ENCODE peak calls at places on chromosomes 2 and 18, in ten cellular contexts. F is spleen, K is adrenal gland, I is A673, G is heart left ventricle, V is transverse colon, H is neural progenitor cell, X is GM23248, R is H9, T is mucosa of descending colon. Z is an unnamed sample. For H3K9me3, the result is how much of the 10 kb centered on the place peaks cover.

GRCh38 chr2:26576565-26577441 is 64.4 kb downstream of the CIB4 start:
- DNase-seq in F (peak), K (no peak), I (no peak), G (no peak), V (no peak), H (no peak), X (no peak), R (no peak), T (peak), Z (no peak)

GRCh38 chr2:237863659-237864029 is 4.2 kb downstream of the RAMP1 start:
- DNase-seq in F (peak), K (no peak), I (no peak), G (no peak), V (no peak), H (no peak), X (no peak), R (no peak), T (no peak), Z (no peak)

GRCh38 chr2:112481528-112482228 is at the start of gene TTL:
- DNase-seq in F (peak), K (peak), I (peak), G (peak), V (peak), H (peak), X (peak), R (peak), T (peak), Z (peak)

GRCh38 chr18:9147440-9148238 is 11.1 kb downstream of the ANKRD12 start:
- DNase-seq in F (no peak), K (peak), I (peak), G (no peak), V (peak), H (peak), X (peak), R (peak), T (no peak), Z (no peak)

GRCh38 chr2:127423476-127423840 is 5.2 kb downstream of the PROC start:
- DNase-seq in F (no peak), K (no peak), I (no peak), G (no peak), V (peak), H (no peak), X (no peak), R (no peak), T (peak), Z (no peak)

GRCh38 chr2:172113617-172114016 is 10.9 kb upstream of the DLX2 start:
- DNase-seq in F (no peak), K (no peak), I (peak), G (no peak), V (no peak), H (peak), X (peak), R (no peak), T (no peak), Z (no peak)

GRCh38 chr2:16302969-16303592 is 362.6 kb downstream of the CYRIA start:
- DNase-seq in F (no peak), K (no peak), I (no peak), G (no peak), V (no peak), H (no peak), X (no peak), R (no peak), T (no peak), Z (no peak)

GRCh38 chr2:152473151-152473857 is 138.3 kb downstream of the FMNL2 start:
- DNase-seq in F (no peak), K (no peak), I (no peak), G (no peak), V (no peak), H (no peak), X (no peak), R (no peak), T (no peak), Z (no peak)

GRCh38 chr2:42979416-42979869 is 187.1 kb upstream of the HAAO start:
- DNase-seq in F (peak), K (no peak), I (no peak), G (no peak), V (peak), H (no peak), X (no peak), R (no peak), T (peak), Z (no peak)

GRCh38 chr2:25829828-25830227 is 48.5 kb downstream of the ASXL2 start:
- DNase-seq in F (no peak), K (no peak), I (no peak), G (no peak), V (no peak), H (no peak), X (no peak), R (no peak), T (no peak), Z (no peak)

GRCh38 chr18:3294435-3295080 is 32.6 kb downstream of the MYL12B start:
- DNase-seq in F (no peak), K (no peak), I (no peak), G (no peak), V (no peak), H (no peak), X (peak), R (peak), T (no peak), Z (no peak)

GRCh38 chr2:69200107-69200520 is 186.9 kb downstream of the GFPT1 start:
- DNase-seq in F (no peak), K (no peak), I (no peak), G (no peak), V (peak), H (no peak), X (peak), R (no peak), T (no peak), Z (no peak)

GRCh38 chr2:158931577-158931976 is 36.9 kb upstream of the TANC1 start:
- DNase-seq in F (no peak), K (no peak), I (no peak), G (no peak), V (no peak), H (no peak), X (peak), R (no peak), T (no peak), Z (no peak)

GRCh38 chr2:204110250-204111183 is 174.0 kb downstream of the ICOS start:
- DNase-seq in F (peak), K (no peak), I (no peak), G (peak), V (peak), H (no peak), X (peak), R (no peak), T (peak), Z (peak)

GRCh38 chr2:152620218-152620617 is 97.0 kb downstream of the PRPF40A start:
- DNase-seq in F (no peak), K (no peak), I (no peak), G (no peak), V (no peak), H (no peak), X (no peak), R (no peak), T (no peak), Z (no peak)

GRCh38 chr2:80122675-80123074 is 181.9 kb downstream of the LRRTM1 start:
- DNase-seq in F (no peak), K (no peak), I (no peak), G (no peak), V (no peak), H (no peak), X (no peak), R (no peak), T (no peak), Z (no peak)

GRCh38 chr2:200905618-200906296 is 16.6 kb downstream of the NIF3L1 start:
- DNase-seq in F (peak), K (peak), I (peak), G (peak), V (peak), H (peak), X (peak), R (peak), T (peak), Z (peak)

GRCh38 chr18:25685088-25685487 is 333.1 kb upstream of the ZNF521 start:
- DNase-seq in F (no peak), K (no peak), I (no peak), G (no peak), V (no peak), H (no peak), X (no peak), R (no peak), T (no peak), Z (no peak)

GRCh38 chr2:195018462-195018861 is 638.6 kb upstream of the SLC39A10 start:
- DNase-seq in F (no peak), K (no peak), I (no peak), G (no peak), V (no peak), H (no peak), X (no peak), R (no peak), T (no peak), Z (no peak)
- H3K9me3 ChIP-seq in F (under half), K (under half), I (under half), G (under half), V (under half), H (under half), X (under half), R (under half), T (under half), Z (under half)

GRCh38 chr18:78685250-78685979 is 294.2 kb upstream of the SALL3 start:
- DNase-seq in F (no peak), K (no peak), I (no peak), G (no peak), V (no peak), H (no peak), X (no peak), R (no peak), T (no peak), Z (no peak)
- H3K9me3 ChIP-seq in F (under half), K (under half), I (under half), G (under half), V (under half), H (under half), X (under half), R (under half), T (under half), Z (under half)

GRCh38 chr2:119852214-119852613 is 92.5 kb downstream of the PTPN4 start:
- DNase-seq in F (no peak), K (no peak), I (no peak), G (no peak), V (no peak), H (peak), X (no peak), R (no peak), T (no peak), Z (no peak)
- H3K9me3 ChIP-seq in F (under half), K (under half), I (under half), G (under half), V (under half), H (under half), X (under half), R (under half), T (under half), Z (under half)

GRCh38 chr2:217497850-217498377 is 504.9 kb downstream of the TNS1 start:
- DNase-seq in F (no peak), K (no peak), I (no peak), G (no peak), V (no peak), H (no peak), X (no peak), R (no peak), T (no peak), Z (no peak)
- H3K9me3 ChIP-seq in F (under half), K (under half), I (under half), G (under half), V (under half), H (under half), X (under half), R (under half), T (under half), Z (under half)

DNA sequence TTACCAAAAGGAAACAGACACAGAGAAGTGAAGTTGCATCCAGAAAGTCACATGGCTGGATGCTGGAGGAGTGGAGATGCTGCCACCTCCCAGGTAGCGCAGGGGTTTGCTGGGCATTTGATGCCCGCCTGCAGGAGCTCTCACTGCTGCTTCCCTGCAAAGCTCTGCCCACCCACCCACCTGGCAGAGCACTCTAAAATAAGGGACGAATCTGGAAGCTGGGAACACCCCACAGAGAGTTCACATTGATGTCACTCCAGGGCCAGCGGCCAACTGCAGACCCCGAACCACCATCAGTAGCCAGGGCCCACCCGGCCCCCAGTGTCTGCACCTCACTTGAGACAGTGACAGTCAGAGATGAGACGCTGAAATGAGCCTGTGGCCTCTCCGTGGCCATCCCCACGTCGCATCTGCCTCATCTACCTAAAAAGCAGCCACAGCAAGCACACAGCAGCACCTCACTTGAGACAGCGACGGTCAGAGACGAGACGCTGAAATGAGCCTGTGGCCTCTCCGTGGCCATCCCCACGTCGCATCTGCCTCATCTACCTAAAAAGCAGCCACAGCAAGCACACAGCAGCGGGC is 27.4 kb downstream of the SNORC start:
- DNase-seq in F (no peak), K (no peak), I (no peak), G (no peak), V (no peak), H (no peak), X (no peak), R (no peak), T (no peak), Z (no peak)
- H3K9me3 ChIP-seq in F (under half), K (under half), I (under half), G (under half), V (under half), H (under half), X (under half), R (under half), T (under half), Z (under half)

DNA sequence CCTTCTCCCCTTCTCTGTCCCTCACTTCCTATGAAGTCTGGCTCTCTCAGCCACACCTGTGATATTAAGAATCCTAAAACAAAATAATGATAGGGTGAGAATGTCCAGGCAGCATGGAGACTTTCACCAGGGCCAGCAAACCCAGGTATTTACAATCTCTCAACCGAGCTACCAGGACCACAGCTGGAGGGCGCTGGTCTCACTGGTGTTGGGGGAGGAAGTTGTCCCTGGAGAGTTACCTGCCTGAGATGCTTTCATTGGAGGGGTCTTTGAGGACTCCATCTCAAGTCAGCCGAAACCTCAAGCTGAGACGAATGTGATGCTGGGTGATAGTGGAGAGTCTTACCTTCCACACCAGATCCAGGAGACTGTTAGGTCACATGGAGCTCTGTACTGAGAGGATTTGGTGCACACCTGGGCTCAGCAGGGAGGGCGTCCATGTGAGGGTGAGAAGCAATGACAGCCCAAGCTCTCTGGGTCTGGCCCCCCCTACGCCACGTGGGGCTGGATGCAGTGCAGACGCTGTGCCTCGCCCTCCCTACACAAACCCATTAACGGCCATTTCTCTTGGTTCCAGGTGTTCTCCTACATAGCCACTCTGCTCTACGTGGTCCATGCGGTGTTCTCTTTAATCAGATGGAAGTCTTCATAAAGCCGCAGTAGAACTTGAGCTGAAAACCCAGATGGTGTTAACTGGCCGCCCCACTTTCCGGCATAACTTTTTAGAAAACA is 27.5 kb downstream of the MAL start:
- DNase-seq in F (peak), K (no peak), I (no peak), G (no peak), V (no peak), H (no peak), X (no peak), R (no peak), T (no peak), Z (no peak)
- H3K9me3 ChIP-seq in F (under half), K (under half), I (under half), G (under half), V (under half), H (under half), X (under half), R (under half), T (under half), Z (under half)

GRCh38 chr18:79930020-79930642 is 21.3 kb downstream of the SLC66A2 start:
- DNase-seq in F (no peak), K (no peak), I (no peak), G (no peak), V (no peak), H (no peak), X (no peak), R (no peak), T (no peak), Z (no peak)
- H3K9me3 ChIP-seq in F (half or more), K (under half), I (under half), G (under half), V (under half), H (under half), X (under half), R (under half), T (under half), Z (under half)

Z was measured in CD8-positive, alpha-beta memory T cell.